ENCODE peak calls at places on chromosome 1, in nine cellular contexts. Y is adrenal gland, H is A549, W is body of pancreas, N is ovary, A is testis, M is heart left ventricle, F is IMR-90, T is esophagus squamous epithelium. J is an unnamed sample. For H3K4me1, the result is how much of the 10 kb centered on the place peaks cover.

GRCh38 chr1:55554611-55555010 is 339.4 kb upstream of the USP24 start:
- DNase-seq in Y (no peak), H (no peak), W (no peak), N (no peak), A (no peak), M (no peak), F (no peak), T (no peak), J (no peak)

GRCh38 chr1:59908084-59908483 is 18.5 kb downstream of the CYP2J2 start:
- DNase-seq in Y (no peak), H (no peak), W (no peak), N (no peak), A (no peak), M (no peak), F (no peak), T (no peak), J (no peak)

GRCh38 chr1:198929961-198930599 is 291.2 kb downstream of the PTPRC start:
- DNase-seq in Y (no peak), H (peak), W (no peak), N (no peak), A (peak), M (no peak), F (peak), T (no peak), J (no peak)

GRCh38 chr1:235011599-235012435 is 116.8 kb downstream of the TOMM20 start:
- DNase-seq in Y (peak), H (peak), W (no peak), N (no peak), A (no peak), M (peak), F (peak), T (peak), J (no peak)

GRCh38 chr1:53540604-53541262 is 81.5 kb downstream of the DMRTB1 start:
- DNase-seq in Y (no peak), H (no peak), W (no peak), N (no peak), A (no peak), M (peak), F (no peak), T (no peak), J (no peak)

GRCh38 chr1:23567996-23568607 is 8.8 kb upstream of the ID3 start:
- DNase-seq in Y (no peak), H (no peak), W (no peak), N (peak), A (no peak), M (no peak), F (no peak), T (no peak), J (peak)

GRCh38 chr1:53294557-53294956 is 33.3 kb downstream of the LRP8 start:
- DNase-seq in Y (no peak), H (peak), W (no peak), N (no peak), A (no peak), M (no peak), F (peak), T (no peak), J (no peak)

GRCh38 chr1:161274874-161275273 is 16.3 kb downstream of the PCP4L1 start:
- DNase-seq in Y (no peak), H (no peak), W (peak), N (no peak), A (no peak), M (no peak), F (no peak), T (no peak), J (no peak)

GRCh38 chr1:112849425-112849966 is 106.5 kb downstream of the SLC16A1 start:
- DNase-seq in Y (no peak), H (peak), W (no peak), N (peak), A (peak), M (no peak), F (peak), T (no peak), J (peak)

GRCh38 chr1:198157847-198158765 is 1.3 kb downstream of the NEK7 start:
- DNase-seq in Y (no peak), H (peak), W (no peak), N (peak), A (peak), M (no peak), F (peak), T (no peak), J (no peak)

GRCh38 chr1:41366428-41367101 is 5.3 kb downstream of the FOXO6 start:
- DNase-seq in Y (no peak), H (no peak), W (peak), N (peak), A (no peak), M (peak), F (no peak), T (no peak), J (peak)

GRCh38 chr1:42953182-42954180 is 5.2 kb downstream of the SLC2A1 start:
- DNase-seq in Y (no peak), H (peak), W (no peak), N (no peak), A (no peak), M (no peak), F (no peak), T (no peak), J (no peak)
- TF ChIP-seq POLR2A in Y (no peak), H (no peak), W (no peak), N (no peak), A (no peak), M (no peak), F (no peak), T (no peak), J (no peak)

GRCh38 chr1:184866991-184867788 is 107.1 kb downstream of the NIBAN1 start:
- DNase-seq in Y (no peak), H (no peak), W (no peak), N (no peak), A (no peak), M (no peak), F (peak), T (no peak), J (no peak)
- H3K4me3 ChIP-seq in Y (no peak), H (no peak), W (no peak), N (no peak), A (no peak), M (no peak), F (no peak), T (no peak), J (no peak)

GRCh38 chr1:94325379-94326302 is 88.3 kb upstream of the ARHGAP29 start:
- DNase-seq in Y (no peak), H (peak), W (no peak), N (no peak), A (no peak), M (no peak), F (peak), T (no peak), J (peak)
- H3K4me1 ChIP-seq in Y (under half), H (half or more), W (under half), N (under half), A (under half), M (under half), F (under half), T (under half), J (under half)

GRCh38 chr1:3530931-3531818 is 76.7 kb downstream of the ARHGEF16 start:
- DNase-seq in Y (no peak), H (peak), W (peak), N (peak), A (peak), M (peak), F (peak), T (no peak), J (peak)
- TF ChIP-seq POLR2A in Y (no peak), H (peak), W (peak), N (peak), A (no peak), M (peak), F (no peak), T (peak), J (no peak)

GRCh38 chr1:205598841-205599666 is 32.8 kb downstream of the ELK4 start:
- DNase-seq in Y (peak), H (no peak), W (no peak), N (peak), A (peak), M (peak), F (peak), T (no peak), J (peak)
- H3K4me3 ChIP-seq in Y (no peak), H (no peak), W (no peak), N (no peak), A (no peak), M (no peak), F (no peak), T (no peak), J (no peak)

DNA sequence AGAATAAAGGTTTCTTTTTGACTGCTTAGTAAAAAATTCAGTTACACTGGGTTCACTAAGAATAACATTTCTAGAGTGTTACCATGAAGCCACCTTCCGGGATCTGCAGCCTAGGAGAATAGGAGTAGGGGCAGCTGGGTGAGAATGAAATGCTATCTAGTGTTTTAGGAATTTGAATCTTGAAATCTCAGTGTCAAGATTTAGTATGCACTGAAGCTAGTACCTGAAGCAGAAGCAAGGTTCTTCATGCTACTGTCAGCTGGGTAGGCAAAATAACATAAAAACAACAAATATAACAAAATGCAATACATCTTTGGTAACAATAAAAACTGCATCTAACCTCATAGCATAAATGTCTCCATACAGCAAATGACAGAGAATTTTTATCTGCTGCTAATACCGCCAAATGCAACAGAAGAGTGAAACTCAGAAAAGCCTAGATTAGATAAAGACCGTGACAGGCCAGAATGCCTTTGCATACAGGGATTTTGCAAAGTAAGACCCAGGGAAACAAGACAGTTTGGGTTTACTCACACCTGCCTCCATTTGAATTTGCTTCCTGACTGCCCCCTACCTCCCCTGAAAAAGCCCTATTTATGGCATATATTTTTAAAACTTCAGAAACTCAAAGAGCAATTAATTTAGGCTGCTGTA is 58.2 kb downstream of the GADD45A start:
- DNase-seq in Y (no peak), H (no peak), W (no peak), N (no peak), A (no peak), M (no peak), F (no peak), T (no peak), J (no peak)
- H3K4me1 ChIP-seq in Y (under half), H (half or more), W (under half), N (under half), A (under half), M (under half), F (under half), T (under half), J (under half)

J was measured in thyroid gland.